ENCODE peak calls at places on chromosome 7, in ten cellular contexts. J is epithelial cell of prostate; M is brain pericyte; I is T-helper 1 cell; R is stimulated activated CD8-positive, alpha-beta memory T cell treated with anti-CD3 and anti-CD28 coated beads, Interleukin-15, amount 100 ng/mL, for 4 hours; C is endodermal cell; D is transverse colon; Z is hippocampal formation; X is activated gamma-delta T cell treated with Interleukin-2 at 50 U/mL for 16 hours; K is NCI-H446. U is an unnamed sample.
A peak's percentile ranks its signal among the peaks of the same experiment; 100 is the strongest.

GRCh38 chr7:46385662-46386309 is 464.7 kb upstream of the IGFBP3 start:
- DNase-seq in D (no peak), C (no peak), Z (no peak), X (no peak), M (peak; percentile 31), I (no peak), J (peak; percentile 14), R (no peak), K (no peak), U (no peak)

GRCh38 chr7:132435016-132435990 is 141.0 kb downstream of the PLXNA4 start:
- DNase-seq in C (no peak), D (no peak), X (no peak), Z (no peak), I (no peak), M (no peak), K (peak; percentile 50), R (no peak), J (no peak), U (no peak)

GRCh38 chr7:2104107-2104710 is 128.5 kb downstream of the MAD1L1 start:
- DNase-seq in J (no peak), C (peak; percentile 95), D (peak; percentile 75), M (peak; percentile 86), R (peak; percentile 66), Z (no peak), X (peak; percentile 42), K (no peak), I (no peak), U (no peak)

GRCh38 chr7:65438593-65438992 is 64.9 kb downstream of the ZNF92 start:
- DNase-seq in Z (no peak), X (no peak), C (no peak), K (peak; percentile 3), J (peak; percentile 73), I (no peak), R (no peak), M (no peak), D (no peak), U (no peak)

GRCh38 chr7:128863433-128863989 is 855 bp downstream of the ATP6V1F start:
- DNase-seq in D (peak; percentile 45), R (peak; percentile 14), X (no peak), K (peak; percentile 27), Z (no peak), J (no peak), I (no peak), C (peak; percentile 87), M (no peak), U (peak; percentile 76)

GRCh38 chr7:158527038-158527437 is 60.6 kb downstream of the PTPRN2 start:
- DNase-seq in J (no peak), X (no peak), R (no peak), K (no peak), C (no peak), D (no peak), Z (no peak), I (no peak), M (no peak), U (no peak)

GRCh38 chr7:134337980-134338379 is 21.2 kb upstream of the SLC35B4 start:
- DNase-seq in I (no peak), D (no peak), C (no peak), K (no peak), R (no peak), Z (no peak), J (no peak), M (no peak), X (no peak), U (no peak)

GRCh38 chr7:4694653-4695335 is 12.7 kb downstream of the FOXK1 start:
- DNase-seq in Z (no peak), D (peak; percentile 30), X (no peak), C (no peak), I (no peak), K (peak; percentile 42), R (no peak), J (no peak), M (no peak), U (no peak)

GRCh38 chr7:79553811-79554555 is 100.5 kb upstream of the MAGI2 start:
- DNase-seq in R (no peak), C (no peak), D (no peak), X (no peak), J (peak; percentile 87), M (no peak), I (no peak), K (no peak), Z (no peak), U (no peak)

U was measured in NCI-H1694.